ENCODE peak calls at places on chromosomes 12 and 14, in eight cellular contexts. H, G, K, I, A, D, P and O are unnamed samples.

GRCh38 chr14:74619672-74620131 is 7.7 kb upstream of the LTBP2 start:
- DNase-seq in H (no peak), G (peak), K (no peak), I (peak), A (no peak), D (peak), P (no peak), O (peak)

GRCh38 chr12:49748306-49748705 is 6.9 kb downstream of the TMBIM6 start:
- DNase-seq in H (no peak), G (no peak), K (no peak), I (peak), A (no peak), D (no peak), P (no peak), O (no peak)

GRCh38 chr14:100100032-100100405 is 34.8 kb downstream of the EVL start:
- DNase-seq in H (no peak), G (no peak), K (no peak), I (no peak), A (no peak), D (no peak), P (no peak), O (no peak)

GRCh38 chr12:11695321-11695720 is 45.8 kb downstream of the ETV6 start:
- DNase-seq in H (no peak), G (peak), K (no peak), I (peak), A (no peak), D (no peak), P (no peak), O (no peak)

GRCh38 chr14:21093769-21094681 is 4.4 kb downstream of the ZNF219 start:
- DNase-seq in H (no peak), G (no peak), K (no peak), I (peak), A (peak), D (peak), P (no peak), O (no peak)

GRCh38 chr12:104604070-104604994 is 147.6 kb downstream of the CHST11 start:
- DNase-seq in H (peak), G (peak), K (peak), I (peak), A (no peak), D (peak), P (no peak), O (peak)

GRCh38 chr14:100988411-100988900 is 84.9 kb upstream of the RTL1 start:
- DNase-seq in H (no peak), G (no peak), K (no peak), I (no peak), A (no peak), D (peak), P (no peak), O (no peak)

GRCh38 chr14:72404106-72404774 is 472.0 kb downstream of the RGS6 start:
- DNase-seq in H (no peak), G (no peak), K (no peak), I (no peak), A (no peak), D (no peak), P (no peak), O (no peak)

GRCh38 chr14:94481468-94482131 is 5.6 kb upstream of the SERPINA9 start:
- DNase-seq in H (no peak), G (no peak), K (no peak), I (peak), A (no peak), D (no peak), P (no peak), O (no peak)

GRCh38 chr12:91274886-91275285 is 92.3 kb upstream of the DCN start:
- DNase-seq in H (no peak), G (no peak), K (no peak), I (peak), A (peak), D (no peak), P (no peak), O (no peak)

GRCh38 chr12:64663019-64663418 is 52.7 kb downstream of the RASSF3 start:
- DNase-seq in H (no peak), G (no peak), K (no peak), I (no peak), A (no peak), D (no peak), P (no peak), O (no peak)

GRCh38 chr12:62808166-62808879 is 126.6 kb downstream of the PPM1H start:
- DNase-seq in H (no peak), G (no peak), K (no peak), I (no peak), A (no peak), D (no peak), P (no peak), O (no peak)